ENCODE peak calls at places on chromosomes 12 and 14, in ten cellular contexts. Q, U, S, W, I, G, K, L, D and Y are unnamed samples.

GRCh38 chr12:52084491-52085231 is 5.2 kb downstream of the SMIM41 start:
- DNase-seq in W (no peak), G (no peak), L (no peak), Q (no peak), I (no peak), S (no peak), D (no peak), U (no peak), K (no peak), Y (no peak)

GRCh38 chr12:98354520-98354919 is 160.9 kb upstream of the TMPO start:
- DNase-seq in L (no peak), Q (no peak), I (no peak), S (no peak), U (no peak), D (no peak), W (no peak), K (no peak), G (no peak), Y (no peak)

GRCh38 chr14:97444248-97444647 is 647.1 kb downstream of the VRK1 start:
- DNase-seq in Q (no peak), K (no peak), G (no peak), W (no peak), L (no peak), U (no peak), S (no peak), I (no peak), D (no peak), Y (no peak)

GRCh38 chr12:59844775-59845174 is 248.9 kb downstream of the SLC16A7 start:
- DNase-seq in U (no peak), L (no peak), D (no peak), G (no peak), W (no peak), K (no peak), S (no peak), I (no peak), Q (no peak), Y (no peak)

GRCh38 chr14:59844414-59844813 is 26.2 kb downstream of the RTN1 start:
- DNase-seq in K (no peak), D (no peak), I (no peak), L (no peak), S (no peak), G (no peak), W (no peak), U (no peak), Q (no peak), Y (peak)

GRCh38 chr14:72777636-72778035 is 116.3 kb downstream of the DPF3 start:
- DNase-seq in Q (no peak), G (no peak), U (no peak), S (no peak), I (no peak), K (no peak), L (no peak), D (no peak), W (no peak), Y (no peak)

GRCh38 chr12:57435288-57435687 is 704 bp downstream of the INHBC start:
- DNase-seq in W (no peak), S (no peak), K (no peak), G (no peak), L (no peak), D (no peak), Q (no peak), U (no peak), I (no peak), Y (no peak)

GRCh38 chr14:42224053-42224888 is 617.6 kb downstream of the LRFN5 start:
- DNase-seq in K (peak), D (no peak), G (no peak), W (no peak), S (peak), I (no peak), U (no peak), L (peak), Q (no peak), Y (peak)

GRCh38 chr14:36857842-36858445 is 196.3 kb downstream of the PAX9 start:
- DNase-seq in I (no peak), G (no peak), U (no peak), L (no peak), K (no peak), S (no peak), D (no peak), W (no peak), Q (no peak), Y (no peak)

GRCh38 chr12:70796989-70797388 is 123.5 kb downstream of the PTPRR start:
- DNase-seq in G (no peak), Q (no peak), D (no peak), U (no peak), I (no peak), L (no peak), K (no peak), W (no peak), S (no peak), Y (no peak)

GRCh38 chr12:124527861-124528561 is 39.4 kb downstream of the NCOR2 start:
- DNase-seq in D (no peak), L (no peak), S (no peak), W (no peak), K (no peak), Q (no peak), G (no peak), U (no peak), I (no peak), Y (no peak)

GRCh38 chr12:6764011-6764828 is 1.9 kb upstream of the PTMS start:
- DNase-seq in K (peak), Q (no peak), S (peak), D (no peak), I (peak), L (no peak), W (peak), U (peak), G (peak), Y (peak)

GRCh38 chr14:96060161-96060933 is 21.2 kb downstream of the C14orf132 start:
- DNase-seq in D (no peak), U (no peak), L (no peak), I (no peak), Q (no peak), G (no peak), W (no peak), S (no peak), K (no peak), Y (no peak)

GRCh38 chr14:34043627-34044372 is 92.9 kb upstream of the EGLN3 start:
- DNase-seq in K (peak), L (peak), W (no peak), S (no peak), U (peak), D (no peak), Q (peak), I (peak), G (no peak), Y (no peak)

GRCh38 chr12:7293670-7294069 is 10.2 kb upstream of the ACSM4 start:
- DNase-seq in G (no peak), K (no peak), U (no peak), Q (no peak), L (no peak), S (no peak), W (no peak), I (no peak), D (no peak), Y (no peak)

GRCh38 chr14:97930191-97930590 is 1133.0 kb downstream of the VRK1 start:
- DNase-seq in Q (no peak), I (no peak), W (no peak), D (no peak), S (no peak), K (no peak), L (no peak), G (no peak), U (no peak), Y (no peak)